ENCODE peak calls at places on chromosomes 7 and 10, in six cellular contexts. One of them, this sample, is unnamed.

GRCh38 chr7:99167072-99167471 is 23.2 kb upstream of the SMURF1 start:
- DNase-seq in glutamatergic neuron: no peak
- DNase-seq in left lung: no peak
- DNase-seq in AG09319: no peak
- DNase-seq in Calu3: no peak
- DNase-seq in A549: no peak
- DNase-seq in this sample: no peak

GRCh38 chr10:63713191-63714144 is 192.3 kb downstream of the REEP3 start:
- DNase-seq in AG09319: no peak
- DNase-seq in left lung: peak
- DNase-seq in Calu3: peak
- DNase-seq in A549: peak
- DNase-seq in glutamatergic neuron: peak
- DNase-seq in this sample: no peak

GRCh38 chr10:31262672-31263071 is 56.3 kb upstream of the ZEB1 start:
- DNase-seq in left lung: no peak
- DNase-seq in Calu3: no peak
- DNase-seq in AG09319: peak
- DNase-seq in A549: no peak
- DNase-seq in glutamatergic neuron: no peak
- DNase-seq in this sample: no peak

GRCh38 chr10:79081353-79082034 is 12.7 kb downstream of the ZMIZ1 start:
- DNase-seq in A549: no peak
- DNase-seq in Calu3: no peak
- DNase-seq in AG09319: peak
- DNase-seq in left lung: peak
- DNase-seq in glutamatergic neuron: peak
- DNase-seq in this sample: no peak

GRCh38 chr7:138705122-138705521 is 4.0 kb upstream of the SVOPL start:
- DNase-seq in AG09319: no peak
- DNase-seq in left lung: no peak
- DNase-seq in Calu3: no peak
- DNase-seq in A549: no peak
- DNase-seq in glutamatergic neuron: no peak
- DNase-seq in this sample: no peak

GRCh38 chr7:79719216-79719615 is 265.7 kb upstream of the MAGI2 start:
- DNase-seq in glutamatergic neuron: no peak
- DNase-seq in Calu3: no peak
- DNase-seq in AG09319: no peak
- DNase-seq in A549: no peak
- DNase-seq in left lung: peak
- DNase-seq in this sample: no peak

GRCh38 chr7:141302617-141303016 is 228.8 kb downstream of the TMEM178B start:
- DNase-seq in A549: no peak
- DNase-seq in left lung: no peak
- DNase-seq in AG09319: no peak
- DNase-seq in Calu3: no peak
- DNase-seq in glutamatergic neuron: no peak
- DNase-seq in this sample: no peak

GRCh38 chr10:113026679-113027078 is 76.6 kb downstream of the TCF7L2 start:
- DNase-seq in glutamatergic neuron: no peak
- DNase-seq in left lung: no peak
- DNase-seq in Calu3: no peak
- DNase-seq in AG09319: peak
- DNase-seq in A549: no peak
- DNase-seq in this sample: no peak

GRCh38 chr10:66833861-66834260 is 92.0 kb upstream of the LRRTM3 start:
- DNase-seq in AG09319: no peak
- DNase-seq in glutamatergic neuron: no peak
- DNase-seq in Calu3: peak
- DNase-seq in left lung: no peak
- DNase-seq in A549: no peak
- DNase-seq in this sample: no peak

GRCh38 chr10:74875966-74876365 is 49.6 kb downstream of the KAT6B start:
- DNase-seq in glutamatergic neuron: no peak
- DNase-seq in Calu3: no peak
- DNase-seq in left lung: no peak
- DNase-seq in A549: peak
- DNase-seq in AG09319: no peak
- DNase-seq in this sample: no peak

GRCh38 chr7:122438001-122438400 is 133.5 kb upstream of the FEZF1 start:
- DNase-seq in left lung: no peak
- DNase-seq in A549: no peak
- DNase-seq in glutamatergic neuron: no peak
- DNase-seq in AG09319: no peak
- DNase-seq in Calu3: no peak
- DNase-seq in this sample: no peak

GRCh38 chr7:136018104-136018503 is 40.9 kb upstream of the MTPN start:
- DNase-seq in A549: no peak
- DNase-seq in glutamatergic neuron: no peak
- DNase-seq in AG09319: no peak
- DNase-seq in Calu3: no peak
- DNase-seq in left lung: no peak
- DNase-seq in this sample: no peak

GRCh38 chr10:21402606-21403083 is 122.8 kb downstream of the SKIDA1 start:
- DNase-seq in glutamatergic neuron: no peak
- DNase-seq in AG09319: no peak
- DNase-seq in Calu3: no peak
- DNase-seq in A549: no peak
- DNase-seq in left lung: no peak
- DNase-seq in this sample: no peak

GRCh38 chr10:46299531-46300366 is 13.0 kb downstream of the ANTXRL start:
- DNase-seq in AG09319: no peak
- DNase-seq in glutamatergic neuron: peak
- DNase-seq in Calu3: no peak
- DNase-seq in left lung: peak
- DNase-seq in A549: no peak
- DNase-seq in this sample: no peak

GRCh38 chr7:134463751-134464150 is 4.9 kb upstream of the AKR1B1 start:
- DNase-seq in AG09319: no peak
- DNase-seq in glutamatergic neuron: no peak
- DNase-seq in left lung: no peak
- DNase-seq in Calu3: no peak
- DNase-seq in A549: no peak
- DNase-seq in this sample: no peak

GRCh38 chr10:104337527-104337984 is 709 bp downstream of the ITPRIP start:
- DNase-seq in AG09319: no peak
- DNase-seq in A549: peak
- DNase-seq in glutamatergic neuron: no peak
- DNase-seq in left lung: peak
- DNase-seq in Calu3: peak
- DNase-seq in this sample: no peak

GRCh38 chr10:116053910-116054309 is 219.1 kb downstream of the GFRA1 start:
- DNase-seq in AG09319: no peak
- DNase-seq in A549: no peak
- DNase-seq in Calu3: no peak
- DNase-seq in left lung: no peak
- DNase-seq in glutamatergic neuron: no peak
- DNase-seq in this sample: no peak

GRCh38 chr7:84025332-84025927 is 169.2 kb downstream of the SEMA3A start:
- DNase-seq in glutamatergic neuron: no peak
- DNase-seq in Calu3: peak
- DNase-seq in AG09319: peak
- DNase-seq in A549: peak
- DNase-seq in left lung: no peak
- DNase-seq in this sample: no peak

GRCh38 chr10:62610649-62611229 is 193.8 kb upstream of the ADO start:
- DNase-seq in glutamatergic neuron: peak
- DNase-seq in A549: peak
- DNase-seq in left lung: peak
- DNase-seq in AG09319: no peak
- DNase-seq in Calu3: peak
- DNase-seq in this sample: no peak

GRCh38 chr7:158442260-158442659 is 145.4 kb downstream of the PTPRN2 start:
- DNase-seq in left lung: no peak
- DNase-seq in AG09319: no peak
- DNase-seq in Calu3: no peak
- DNase-seq in glutamatergic neuron: no peak
- DNase-seq in A549: peak
- DNase-seq in this sample: no peak

GRCh38 chr7:22417349-22417748 is 60.4 kb upstream of the RAPGEF5 start:
- DNase-seq in A549: no peak
- DNase-seq in Calu3: no peak
- DNase-seq in glutamatergic neuron: no peak
- DNase-seq in left lung: no peak
- DNase-seq in AG09319: no peak
- DNase-seq in this sample: no peak

GRCh38 chr7:93194368-93194767 is 31.9 kb downstream of the HEPACAM2 start:
- DNase-seq in AG09319: no peak
- DNase-seq in left lung: no peak
- DNase-seq in Calu3: no peak
- DNase-seq in glutamatergic neuron: no peak
- DNase-seq in A549: no peak
- DNase-seq in this sample: no peak

GRCh38 chr7:152761116-152761748 is 1.7 kb downstream of the ACTR3B start:
- DNase-seq in glutamatergic neuron: no peak
- DNase-seq in Calu3: no peak
- DNase-seq in A549: no peak
- DNase-seq in AG09319: no peak
- DNase-seq in left lung: no peak
- DNase-seq in this sample: no peak

GRCh38 chr10:117184821-117185220 is 12.5 kb upstream of the KCNK18 start:
- DNase-seq in Calu3: no peak
- DNase-seq in left lung: no peak
- DNase-seq in A549: no peak
- DNase-seq in AG09319: no peak
- DNase-seq in glutamatergic neuron: no peak
- DNase-seq in this sample: no peak

GRCh38 chr10:49323171-49323895 is 24.4 kb downstream of the C10orf71 start:
- DNase-seq in left lung: no peak
- DNase-seq in A549: no peak
- DNase-seq in AG09319: no peak
- DNase-seq in Calu3: no peak
- DNase-seq in glutamatergic neuron: no peak
- DNase-seq in this sample: no peak

GRCh38 chr7:4840097-4840501 is 21.7 kb downstream of the PAPOLB start:
- DNase-seq in left lung: no peak
- DNase-seq in glutamatergic neuron: no peak
- DNase-seq in AG09319: no peak
- DNase-seq in Calu3: no peak
- DNase-seq in A549: no peak
- DNase-seq in this sample: no peak

GRCh38 chr7:128197586-128197985 is 43.5 kb upstream of the LEP start:
- DNase-seq in Calu3: no peak
- DNase-seq in left lung: no peak
- DNase-seq in AG09319: no peak
- DNase-seq in A549: no peak
- DNase-seq in glutamatergic neuron: no peak
- DNase-seq in this sample: no peak

GRCh38 chr7:157138424-157139141 is at the start of gene UBE3C:
- DNase-seq in left lung: peak
- DNase-seq in Calu3: peak
- DNase-seq in A549: peak
- DNase-seq in AG09319: peak
- DNase-seq in glutamatergic neuron: peak
- DNase-seq in this sample: peak

GRCh38 chr7:157140118-157140905 is 1.6 kb downstream of the UBE3C start:
- DNase-seq in AG09319: no peak
- DNase-seq in A549: no peak
- DNase-seq in Calu3: no peak
- DNase-seq in left lung: no peak
- DNase-seq in glutamatergic neuron: no peak
- DNase-seq in this sample: no peak

GRCh38 chr7:157141525-157142060 is 2.9 kb downstream of the UBE3C start:
- DNase-seq in AG09319: no peak
- DNase-seq in glutamatergic neuron: no peak
- DNase-seq in left lung: no peak
- DNase-seq in Calu3: no peak
- DNase-seq in A549: no peak
- DNase-seq in this sample: no peak

GRCh38 chr7:157138101-157138423 is 664 bp upstream of the UBE3C start:
- DNase-seq in Calu3: no peak
- DNase-seq in A549: no peak
- DNase-seq in AG09319: no peak
- DNase-seq in left lung: no peak
- DNase-seq in glutamatergic neuron: no peak
- DNase-seq in this sample: no peak

GRCh38 chr7:157139142-157140117 is 704 bp downstream of the UBE3C start:
- DNase-seq in A549: peak
- DNase-seq in Calu3: peak
- DNase-seq in left lung: peak
- DNase-seq in glutamatergic neuron: peak
- DNase-seq in AG09319: no peak
- DNase-seq in this sample: peak
- TF ChIP-seq CTCF in A549: peak
- TF ChIP-seq CTCF in Calu3: no peak
- TF ChIP-seq CTCF in left lung: no peak
- TF ChIP-seq CTCF in glutamatergic neuron: no peak
- TF ChIP-seq CTCF in AG09319: no peak
- TF ChIP-seq CTCF in this sample: no peak

GRCh38 chr10:3476186-3476585 is 303.6 kb upstream of the PITRM1 start:
- DNase-seq in glutamatergic neuron: no peak
- DNase-seq in Calu3: no peak
- DNase-seq in left lung: no peak
- DNase-seq in AG09319: no peak
- DNase-seq in A549: no peak
- DNase-seq in this sample: no peak
- TF ChIP-seq CTCF in glutamatergic neuron: no peak
- TF ChIP-seq CTCF in Calu3: no peak
- TF ChIP-seq CTCF in left lung: no peak
- TF ChIP-seq CTCF in AG09319: no peak
- TF ChIP-seq CTCF in A549: no peak
- TF ChIP-seq CTCF in this sample: no peak

DNA sequence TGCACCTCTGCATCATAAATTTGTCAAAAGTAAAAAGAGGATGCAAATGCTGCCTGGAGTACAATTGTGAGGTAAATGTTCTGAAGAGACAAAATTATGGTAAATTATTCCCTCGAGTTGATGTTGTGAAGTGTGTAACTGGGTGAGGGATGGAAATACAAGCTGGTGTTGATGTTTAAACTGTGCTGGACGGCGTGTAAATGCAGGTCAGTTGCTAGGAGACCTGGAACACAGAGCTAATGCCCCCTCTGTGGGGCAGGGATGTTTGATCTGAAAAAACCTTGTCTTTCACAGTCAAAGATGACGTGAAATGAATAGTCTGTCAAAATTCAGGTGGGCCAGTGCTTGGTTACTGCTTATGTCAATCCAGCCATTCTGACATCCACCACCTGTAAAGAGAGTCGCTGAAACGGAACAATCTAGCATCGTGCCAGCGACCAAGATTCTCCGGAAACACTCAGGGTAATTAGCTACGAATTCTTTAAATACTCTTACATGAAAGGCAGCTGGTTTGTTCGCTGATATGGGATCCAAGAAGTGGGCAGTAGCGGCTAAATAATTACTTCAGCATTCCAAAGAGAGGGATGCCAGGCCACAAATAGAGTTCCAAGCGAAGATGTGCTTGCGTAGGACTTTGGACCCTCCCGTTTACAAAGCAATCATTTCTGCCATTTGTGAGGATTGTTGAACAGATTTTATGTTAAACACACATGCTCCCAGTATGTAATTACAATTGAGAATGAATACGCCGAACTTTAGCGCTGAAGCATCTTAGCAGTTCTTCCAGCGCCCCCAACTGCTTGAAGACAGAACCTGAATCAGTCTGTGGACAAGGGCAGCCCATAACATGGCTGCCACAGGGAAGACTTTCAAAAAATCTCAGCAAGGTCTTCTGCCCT is 7.4 kb upstream of the ASB4 start:
- DNase-seq in Calu3: peak
- DNase-seq in A549: peak
- DNase-seq in AG09319: peak
- DNase-seq in glutamatergic neuron: no peak
- DNase-seq in left lung: no peak
- DNase-seq in this sample: peak
- TF ChIP-seq CTCF in Calu3: no peak
- TF ChIP-seq CTCF in A549: peak
- TF ChIP-seq CTCF in AG09319: peak
- TF ChIP-seq CTCF in glutamatergic neuron: no peak
- TF ChIP-seq CTCF in left lung: peak
- TF ChIP-seq CTCF in this sample: no peak

GRCh38 chr7:113289140-113289740 is 170.9 kb upstream of the SMIM30 start:
- DNase-seq in AG09319: peak
- DNase-seq in Calu3: peak
- DNase-seq in A549: peak
- DNase-seq in glutamatergic neuron: no peak
- DNase-seq in left lung: no peak
- DNase-seq in this sample: peak
- TF ChIP-seq CTCF in AG09319: peak
- TF ChIP-seq CTCF in Calu3: no peak
- TF ChIP-seq CTCF in A549: no peak
- TF ChIP-seq CTCF in glutamatergic neuron: no peak
- TF ChIP-seq CTCF in left lung: no peak
- TF ChIP-seq CTCF in this sample: no peak